ENCODE peak calls at places on chromosome 4, in ten cellular contexts. K, J, L, O, X, T, S, Y, A and B are unnamed samples.

GRCh38 chr4:155602351-155603140 is 64.1 kb upstream of the GUCY1A1 start:
- DNase-seq in K (no peak), J (no peak), L (no peak), O (no peak), X (no peak), T (no peak), S (no peak), Y (no peak), A (no peak), B (no peak)

GRCh38 chr4:98572697-98573096 is 85.7 kb downstream of the TSPAN5 start:
- DNase-seq in K (no peak), J (no peak), L (no peak), O (no peak), X (no peak), T (no peak), S (no peak), Y (no peak), A (no peak), B (no peak)

GRCh38 chr4:142845293-142846070 is 619 bp downstream of the INPP4B start:
- DNase-seq in K (no peak), J (no peak), L (peak), O (no peak), X (peak), T (peak), S (peak), Y (no peak), A (no peak), B (peak)

GRCh38 chr4:180150818-180151217 is 2092.4 kb upstream of the TENM3 start:
- DNase-seq in K (no peak), J (no peak), L (no peak), O (no peak), X (no peak), T (peak), S (no peak), Y (no peak), A (no peak), B (no peak)

GRCh38 chr4:128220286-128221235 is 67.1 kb downstream of the PGRMC2 start:
- DNase-seq in K (no peak), J (peak), L (no peak), O (peak), X (no peak), T (peak), S (no peak), Y (no peak), A (no peak), B (no peak)

GRCh38 chr4:143023519-143023918 is 161.2 kb upstream of the USP38 start:
- DNase-seq in K (no peak), J (no peak), L (no peak), O (no peak), X (no peak), T (no peak), S (no peak), Y (no peak), A (no peak), B (no peak)

GRCh38 chr4:37770016-37770415 is 56.5 kb upstream of the PGM2 start:
- DNase-seq in K (no peak), J (no peak), L (no peak), O (no peak), X (no peak), T (no peak), S (no peak), Y (no peak), A (no peak), B (no peak)

GRCh38 chr4:170887396-170887795 is 797.6 kb upstream of the AADAT start:
- DNase-seq in K (no peak), J (no peak), L (no peak), O (no peak), X (no peak), T (no peak), S (no peak), Y (no peak), A (no peak), B (no peak)

GRCh38 chr4:142840516-142841123 is 5.5 kb downstream of the INPP4B start:
- DNase-seq in K (no peak), J (no peak), L (no peak), O (peak), X (no peak), T (peak), S (no peak), Y (no peak), A (no peak), B (no peak)

GRCh38 chr4:24646777-24647460 is 62.6 kb upstream of the DHX15 start:
- DNase-seq in K (no peak), J (no peak), L (no peak), O (no peak), X (no peak), T (no peak), S (no peak), Y (no peak), A (no peak), B (no peak)

GRCh38 chr4:96986800-96987199 is 1146.9 kb downstream of the PDHA2 start:
- DNase-seq in K (no peak), J (no peak), L (no peak), O (no peak), X (no peak), T (no peak), S (no peak), Y (no peak), A (no peak), B (no peak)

GRCh38 chr4:149409186-149410056 is 406.2 kb downstream of the IQCM start:
- DNase-seq in K (no peak), J (peak), L (no peak), O (no peak), X (no peak), T (no peak), S (no peak), Y (peak), A (no peak), B (no peak)

GRCh38 chr4:17580969-17581368 is 4.0 kb downstream of the LAP3 start:
- DNase-seq in K (no peak), J (no peak), L (no peak), O (no peak), X (no peak), T (no peak), S (no peak), Y (no peak), A (no peak), B (no peak)

GRCh38 chr4:76830612-76831474 is 67.1 kb downstream of the SOWAHB start:
- DNase-seq in K (no peak), J (peak), L (peak), O (no peak), X (no peak), T (no peak), S (peak), Y (no peak), A (peak), B (peak)

DNA sequence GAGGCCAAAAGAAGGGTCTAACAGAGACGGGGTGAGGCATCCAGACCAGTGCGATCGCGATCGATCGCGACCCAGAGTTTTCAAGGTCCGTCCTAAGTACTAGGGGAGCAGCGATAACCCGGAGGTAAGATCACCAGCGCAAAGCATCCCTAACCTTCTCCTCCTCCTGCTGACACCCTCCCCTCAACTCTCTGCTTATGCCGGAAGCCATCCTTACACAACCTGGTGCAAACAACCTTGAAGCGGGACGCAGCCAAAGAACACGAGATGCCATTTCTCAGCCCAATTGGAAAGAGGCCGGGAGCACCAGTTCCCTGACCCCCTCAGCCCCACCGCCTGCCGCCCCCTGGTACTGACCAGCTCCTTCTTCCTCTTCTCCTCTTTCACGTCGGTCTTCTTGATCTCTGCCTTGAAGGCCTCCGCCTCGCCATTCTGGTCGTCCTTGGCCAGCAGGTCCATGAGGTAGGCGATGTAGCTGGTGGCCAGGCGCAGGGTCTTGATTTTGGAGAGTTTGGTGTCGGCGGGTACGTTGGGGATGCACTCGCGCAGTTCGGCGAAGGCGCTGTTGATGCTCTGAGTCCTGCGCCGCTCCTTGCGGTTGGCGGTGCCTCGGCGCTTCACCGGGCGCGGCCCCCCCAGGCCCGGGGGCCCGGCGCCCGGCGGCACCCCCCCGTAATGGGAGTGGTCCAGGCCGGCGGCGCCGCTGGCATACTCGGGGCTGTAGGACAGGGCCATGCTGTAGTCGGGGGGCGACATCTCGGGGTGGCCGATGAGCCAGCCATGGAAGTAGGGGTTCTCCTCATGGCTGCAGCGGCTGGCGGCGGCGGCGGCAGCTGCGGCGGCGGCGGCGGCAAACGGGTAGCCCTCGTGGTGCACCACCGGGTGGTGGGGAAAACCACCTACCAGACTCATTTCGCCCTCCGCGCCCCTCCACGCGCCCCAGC is 1.4 kb downstream of the HAND2 start:
- DNase-seq in K (no peak), J (no peak), L (peak), O (peak), X (peak), T (peak), S (no peak), Y (no peak), A (no peak), B (no peak)
- TF ChIP-seq EP300 in K (no peak), J (no peak), L (no peak), O (no peak), X (no peak), T (peak), S (no peak), Y (no peak), A (no peak), B (no peak)

DNA sequence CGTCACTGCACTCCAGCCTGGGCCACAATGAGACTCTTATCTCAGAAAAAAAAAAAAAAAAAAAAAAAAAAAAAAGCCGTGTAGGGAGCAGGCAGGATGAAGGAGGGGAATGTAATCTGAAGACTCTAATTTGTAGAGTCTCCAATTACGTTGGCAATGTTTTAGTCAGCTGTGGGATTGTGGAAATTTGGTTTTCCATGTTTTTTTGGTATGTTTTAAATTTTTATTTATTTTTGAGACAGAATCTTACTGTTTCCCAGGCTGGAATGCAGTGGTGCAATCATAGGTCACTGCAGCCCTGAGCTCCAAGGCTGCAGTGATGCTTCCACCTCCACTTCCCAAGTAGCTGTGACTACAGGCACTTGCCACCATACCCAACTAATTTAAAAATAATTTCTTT is 56.5 kb downstream of the NSD2 start:
- DNase-seq in K (no peak), J (no peak), L (no peak), O (no peak), X (no peak), T (no peak), S (no peak), Y (no peak), A (no peak), B (no peak)
- TF ChIP-seq EP300 in K (no peak), J (no peak), L (no peak), O (no peak), X (no peak), T (no peak), S (no peak), Y (no peak), A (no peak), B (no peak)

DNA sequence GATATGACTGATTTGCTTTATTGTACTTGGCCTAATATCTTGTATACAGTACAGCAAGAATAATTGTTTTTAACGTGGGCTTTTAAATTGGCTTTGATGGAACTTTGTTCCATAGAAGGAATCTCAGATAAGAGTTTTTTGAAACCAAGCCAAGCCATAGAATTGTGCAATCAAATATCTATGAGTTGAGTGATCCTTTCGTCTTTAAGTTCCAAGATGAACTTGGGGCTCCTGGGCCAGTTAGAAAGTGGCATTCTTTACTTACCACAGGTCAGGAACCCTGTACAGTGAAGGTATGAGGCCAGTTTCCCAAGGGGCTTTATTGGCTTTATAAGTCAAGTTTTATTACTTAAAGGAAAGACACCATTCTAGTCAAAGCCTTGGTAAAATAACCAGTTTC is 2104.2 kb downstream of the PCDH7 start:
- DNase-seq in K (no peak), J (no peak), L (no peak), O (no peak), X (no peak), T (no peak), S (no peak), Y (no peak), A (no peak), B (no peak)
- TF ChIP-seq EP300 in K (no peak), J (no peak), L (no peak), O (no peak), X (no peak), T (no peak), S (no peak), Y (no peak), A (no peak), B (no peak)

DNA sequence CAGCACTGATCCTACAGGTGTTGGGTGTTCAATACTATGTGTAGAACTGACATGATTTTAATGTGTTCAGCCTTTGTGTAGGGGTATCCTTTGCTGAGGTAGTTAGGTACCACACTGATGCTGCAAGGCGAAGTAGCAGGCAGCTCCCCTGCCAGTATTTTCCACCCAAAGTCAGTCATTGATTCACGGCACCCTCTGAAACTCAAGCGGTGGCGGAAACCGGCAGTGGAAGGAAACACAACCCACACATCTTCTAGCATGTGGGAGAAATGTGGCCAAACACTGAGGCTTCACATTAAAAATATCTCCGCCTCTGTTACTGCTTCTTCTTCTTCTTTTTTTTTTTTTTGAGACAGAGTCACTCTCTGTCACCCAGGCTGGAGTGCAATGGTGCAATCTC is 126.3 kb downstream of the AASDH start:
- DNase-seq in K (no peak), J (no peak), L (no peak), O (no peak), X (no peak), T (no peak), S (no peak), Y (no peak), A (no peak), B (no peak)
- TF ChIP-seq EP300 in K (no peak), J (no peak), L (no peak), O (no peak), X (no peak), T (no peak), S (no peak), Y (no peak), A (no peak), B (no peak)

DNA sequence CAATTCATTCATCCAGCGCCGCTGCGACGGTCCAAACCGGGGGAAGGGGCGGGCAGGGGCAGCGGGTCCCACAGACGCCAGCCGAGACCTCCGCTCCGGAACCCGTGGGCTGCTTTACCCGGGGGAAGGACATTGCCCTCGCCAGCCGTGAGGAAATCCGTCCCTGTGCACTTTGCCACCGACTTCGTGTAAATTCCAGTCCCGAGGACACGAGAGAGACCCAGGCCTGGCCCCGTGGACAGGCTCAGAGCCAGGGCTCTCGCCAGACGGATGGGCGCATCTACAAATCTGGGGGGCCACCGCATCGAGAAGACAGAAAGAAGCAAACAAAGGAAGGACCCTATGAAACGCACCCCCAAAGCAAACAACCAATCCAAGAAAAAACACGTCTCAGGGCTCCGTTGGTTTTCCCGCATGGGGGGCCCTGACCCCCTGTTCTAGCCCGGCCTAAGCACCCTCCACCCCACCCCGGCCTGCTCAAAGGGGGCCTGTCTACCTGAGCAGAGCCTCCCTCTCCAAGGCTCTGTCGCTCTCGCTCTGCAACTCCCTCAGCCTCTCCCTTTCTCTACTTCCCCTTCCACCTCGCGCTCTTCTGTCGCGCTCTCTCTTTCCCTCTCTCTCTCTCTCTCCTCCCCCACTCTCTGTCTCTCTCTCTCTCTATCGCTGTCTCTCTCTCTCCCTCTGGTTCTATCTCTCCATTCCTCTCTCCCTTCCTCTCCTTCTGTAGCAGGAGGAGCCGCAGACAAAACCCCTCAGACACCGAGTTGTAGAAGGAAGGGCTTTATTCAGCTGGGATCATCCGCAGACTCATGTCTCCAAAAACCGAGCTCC is 11.3 kb downstream of the FRG2 start:
- DNase-seq in K (no peak), J (no peak), L (no peak), O (no peak), X (no peak), T (peak), S (no peak), Y (no peak), A (no peak), B (no peak)
- TF ChIP-seq EP300 in K (no peak), J (no peak), L (no peak), O (no peak), X (no peak), T (no peak), S (no peak), Y (no peak), A (no peak), B (no peak)

DNA sequence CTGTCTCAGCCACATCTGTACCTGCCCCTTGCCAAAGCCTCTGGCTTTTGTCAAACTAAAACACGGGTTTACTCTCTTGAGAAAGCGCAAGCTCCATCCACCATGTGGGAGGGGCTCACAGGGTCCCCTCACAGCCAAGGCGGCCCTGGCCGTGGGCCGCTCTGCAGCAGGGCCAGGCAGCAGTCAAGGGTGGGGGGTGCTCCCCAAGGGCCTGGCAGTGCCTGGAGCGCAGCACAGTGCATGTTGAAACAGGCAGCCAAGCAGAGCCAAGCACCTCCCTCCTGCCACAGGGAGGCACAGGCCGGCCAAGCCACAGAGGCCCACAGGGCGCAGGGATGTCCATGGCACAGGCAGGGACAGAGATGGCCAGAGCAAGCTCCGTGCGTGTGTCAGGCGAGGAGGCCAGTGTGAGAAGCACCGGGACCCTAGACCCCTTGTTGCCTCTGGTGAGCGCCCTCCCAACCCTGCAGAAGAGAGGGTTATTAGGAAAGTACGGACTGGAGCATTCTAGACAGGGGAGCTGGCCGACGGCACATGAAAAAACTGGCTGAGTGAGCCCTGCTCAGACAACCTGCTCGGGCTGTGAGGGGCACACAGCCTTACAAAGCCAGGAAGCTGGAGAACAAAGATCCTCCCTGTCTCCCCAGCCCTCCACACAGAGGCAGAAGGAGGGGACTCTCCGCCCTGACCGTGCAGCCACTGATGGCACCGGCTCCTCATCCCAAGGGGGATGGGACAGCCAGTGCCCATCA is 39.0 kb downstream of the FAM53A start:
- DNase-seq in K (no peak), J (no peak), L (no peak), O (no peak), X (peak), T (peak), S (peak), Y (no peak), A (no peak), B (peak)
- TF ChIP-seq EP300 in K (no peak), J (no peak), L (no peak), O (no peak), X (peak), T (no peak), S (no peak), Y (no peak), A (no peak), B (no peak)

GRCh38 chr4:3491681-3492405 is 28.7 kb downstream of the DOK7 start:
- DNase-seq in K (no peak), J (no peak), L (no peak), O (no peak), X (no peak), T (peak), S (no peak), Y (no peak), A (no peak), B (no peak)
- TF ChIP-seq EP300 in K (no peak), J (no peak), L (no peak), O (no peak), X (no peak), T (no peak), S (no peak), Y (no peak), A (no peak), B (no peak)

DNA sequence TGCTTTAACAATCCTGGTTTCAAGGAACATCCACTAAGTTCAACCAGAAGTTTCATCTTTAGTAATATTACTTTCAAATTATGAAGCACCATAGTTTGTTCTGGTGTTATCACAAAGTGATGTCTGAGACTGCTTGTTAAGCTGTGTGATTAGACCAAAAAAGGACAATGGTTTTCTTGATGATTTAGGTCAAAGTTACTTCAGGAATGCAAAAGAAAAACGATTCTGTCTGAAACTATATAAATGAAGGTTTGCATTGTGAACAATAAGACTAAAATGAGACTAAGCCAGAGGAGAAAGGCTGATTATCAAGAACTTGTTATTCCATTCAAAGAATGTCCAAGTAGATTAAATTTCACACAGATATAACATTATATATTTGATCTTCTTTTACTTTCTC is 122.4 kb upstream of the ETNPPL start:
- DNase-seq in K (no peak), J (no peak), L (no peak), O (no peak), X (no peak), T (no peak), S (no peak), Y (no peak), A (no peak), B (no peak)
- TF ChIP-seq EP300 in K (no peak), J (no peak), L (no peak), O (no peak), X (no peak), T (no peak), S (no peak), Y (no peak), A (no peak), B (no peak)

GRCh38 chr4:158067646-158068045 is 105.2 kb downstream of the GASK1B start:
- DNase-seq in K (no peak), J (no peak), L (no peak), O (no peak), X (no peak), T (no peak), S (no peak), Y (no peak), A (no peak), B (no peak)
- TF ChIP-seq EP300 in K (no peak), J (no peak), L (no peak), O (no peak), X (no peak), T (no peak), S (no peak), Y (no peak), A (no peak), B (no peak)